ENCODE peak calls at places on chromosomes 1 and 21, in five cellular contexts. One of them, this sample, is unnamed.

GRCh38 chr21:42379425-42380215 is 13.3 kb upstream of the TFF1 start:
- DNase-seq in H1: no peak
- DNase-seq in HCT116: no peak
- DNase-seq in K562: no peak
- DNase-seq in GM12878: no peak
- DNase-seq in this sample: no peak

GRCh38 chr1:55989971-55990370 is 589.4 kb downstream of the PLPP3 start:
- DNase-seq in H1: no peak
- DNase-seq in HCT116: no peak
- DNase-seq in K562: no peak
- DNase-seq in GM12878: no peak
- DNase-seq in this sample: no peak

GRCh38 chr1:248853023-248853422 is 5.9 kb downstream of the ZNF692 start:
- DNase-seq in H1: no peak
- DNase-seq in HCT116: no peak
- DNase-seq in K562: no peak
- DNase-seq in GM12878: no peak
- DNase-seq in this sample: no peak

GRCh38 chr1:157157481-157158190 is 19.4 kb upstream of the ETV3 start:
- DNase-seq in H1: no peak
- DNase-seq in HCT116: no peak
- DNase-seq in K562: no peak
- DNase-seq in GM12878: no peak
- DNase-seq in this sample: no peak

GRCh38 chr1:223077434-223077833 is 65.6 kb downstream of the TLR5 start:
- DNase-seq in H1: no peak
- DNase-seq in HCT116: no peak
- DNase-seq in K562: peak
- DNase-seq in GM12878: no peak
- DNase-seq in this sample: no peak

GRCh38 chr1:4605158-4605557 is 49.3 kb upstream of the AJAP1 start:
- DNase-seq in H1: no peak
- DNase-seq in HCT116: no peak
- DNase-seq in K562: no peak
- DNase-seq in GM12878: no peak
- DNase-seq in this sample: no peak

GRCh38 chr1:147266381-147266780 is 23.9 kb downstream of the CHD1L start:
- DNase-seq in H1: no peak
- DNase-seq in HCT116: no peak
- DNase-seq in K562: no peak
- DNase-seq in GM12878: no peak
- DNase-seq in this sample: no peak

GRCh38 chr1:40664167-40664537 is 1.3 kb downstream of the RIMS3 start:
- DNase-seq in H1: no peak
- DNase-seq in HCT116: no peak
- DNase-seq in K562: no peak
- DNase-seq in GM12878: no peak
- DNase-seq in this sample: no peak

GRCh38 chr1:22611530-22611947 is 24.9 kb upstream of the C1QA start:
- DNase-seq in H1: peak
- DNase-seq in HCT116: no peak
- DNase-seq in K562: peak
- DNase-seq in GM12878: no peak
- DNase-seq in this sample: peak

GRCh38 chr21:44618909-44619308 is 7.0 kb downstream of the KRTAP10-8 start:
- DNase-seq in H1: no peak
- DNase-seq in HCT116: no peak
- DNase-seq in K562: no peak
- DNase-seq in GM12878: no peak
- DNase-seq in this sample: no peak

GRCh38 chr1:19370453-19371170 is 58.5 kb downstream of the SLC66A1 start:
- DNase-seq in H1: no peak
- DNase-seq in HCT116: no peak
- DNase-seq in K562: no peak
- DNase-seq in GM12878: no peak
- DNase-seq in this sample: no peak

GRCh38 chr1:184755226-184756065 is 788 bp upstream of the EDEM3 start:
- DNase-seq in H1: no peak
- DNase-seq in HCT116: no peak
- DNase-seq in K562: peak
- DNase-seq in GM12878: no peak
- DNase-seq in this sample: no peak

GRCh38 chr1:206954616-206955342 is 8.5 kb upstream of the PIGR start:
- DNase-seq in H1: no peak
- DNase-seq in HCT116: no peak
- DNase-seq in K562: no peak
- DNase-seq in GM12878: no peak
- DNase-seq in this sample: no peak

GRCh38 chr1:55724551-55725325 is 509.6 kb upstream of the USP24 start:
- DNase-seq in H1: no peak
- DNase-seq in HCT116: no peak
- DNase-seq in K562: no peak
- DNase-seq in GM12878: no peak
- DNase-seq in this sample: no peak

GRCh38 chr1:27388337-27389005 is 4.0 kb upstream of the GPR3 start:
- DNase-seq in H1: no peak
- DNase-seq in HCT116: peak
- DNase-seq in K562: peak
- DNase-seq in GM12878: no peak
- DNase-seq in this sample: peak

GRCh38 chr1:236009857-236010256 is 55.0 kb downstream of the NID1 start:
- DNase-seq in H1: no peak
- DNase-seq in HCT116: no peak
- DNase-seq in K562: no peak
- DNase-seq in GM12878: no peak
- DNase-seq in this sample: no peak

GRCh38 chr1:222093518-222093917 is 351.6 kb upstream of the DUSP10 start:
- DNase-seq in H1: no peak
- DNase-seq in HCT116: no peak
- DNase-seq in K562: no peak
- DNase-seq in GM12878: no peak
- DNase-seq in this sample: no peak

GRCh38 chr1:4171480-4172450 is 271.7 kb upstream of the C1orf174 start:
- DNase-seq in H1: no peak
- DNase-seq in HCT116: no peak
- DNase-seq in K562: no peak
- DNase-seq in GM12878: no peak
- DNase-seq in this sample: no peak

GRCh38 chr1:226814751-226815496 is 55.5 kb upstream of the PSEN2 start:
- DNase-seq in H1: no peak
- DNase-seq in HCT116: peak
- DNase-seq in K562: no peak
- DNase-seq in GM12878: no peak
- DNase-seq in this sample: no peak

GRCh38 chr1:243658596-243659105 is 191.4 kb downstream of the AKT3 start:
- DNase-seq in H1: no peak
- DNase-seq in HCT116: no peak
- DNase-seq in K562: no peak
- DNase-seq in GM12878: no peak
- DNase-seq in this sample: no peak

GRCh38 chr1:156284762-156285161 is 637 bp downstream of the TMEM79 start:
- DNase-seq in H1: no peak
- DNase-seq in HCT116: no peak
- DNase-seq in K562: no peak
- DNase-seq in GM12878: no peak
- DNase-seq in this sample: no peak

GRCh38 chr1:234916840-234917239 is 211.8 kb downstream of the TOMM20 start:
- DNase-seq in H1: no peak
- DNase-seq in HCT116: no peak
- DNase-seq in K562: no peak
- DNase-seq in GM12878: no peak
- DNase-seq in this sample: no peak

GRCh38 chr1:237975903-237976302 is 85.2 kb upstream of the ZP4 start:
- DNase-seq in H1: no peak
- DNase-seq in HCT116: no peak
- DNase-seq in K562: no peak
- DNase-seq in GM12878: no peak
- DNase-seq in this sample: no peak

GRCh38 chr1:167457936-167458584 is 60.3 kb downstream of the CD247 start:
- DNase-seq in H1: no peak
- DNase-seq in HCT116: no peak
- DNase-seq in K562: no peak
- DNase-seq in GM12878: no peak
- DNase-seq in this sample: no peak

GRCh38 chr1:34476371-34476770 is 278.5 kb upstream of the GJB5 start:
- DNase-seq in H1: no peak
- DNase-seq in HCT116: no peak
- DNase-seq in K562: no peak
- DNase-seq in GM12878: no peak
- DNase-seq in this sample: no peak

GRCh38 chr1:40479156-40479555 is 2.1 kb downstream of the ZFP69 start:
- DNase-seq in H1: no peak
- DNase-seq in HCT116: no peak
- DNase-seq in K562: no peak
- DNase-seq in GM12878: no peak
- DNase-seq in this sample: no peak

GRCh38 chr1:19762175-19762779 is 37.4 kb downstream of the TMCO4 start:
- DNase-seq in H1: no peak
- DNase-seq in HCT116: no peak
- DNase-seq in K562: peak
- DNase-seq in GM12878: no peak
- DNase-seq in this sample: peak

GRCh38 chr1:235557495-235557894 is 53.2 kb upstream of the B3GALNT2 start:
- DNase-seq in H1: no peak
- DNase-seq in HCT116: no peak
- DNase-seq in K562: peak
- DNase-seq in GM12878: no peak
- DNase-seq in this sample: no peak

GRCh38 chr1:94832446-94832845 is 12.3 kb downstream of the SLC44A3 start:
- DNase-seq in H1: no peak
- DNase-seq in HCT116: no peak
- DNase-seq in K562: no peak
- DNase-seq in GM12878: no peak
- DNase-seq in this sample: no peak

GRCh38 chr1:240800291-240800690 is 188.3 kb upstream of the GREM2 start:
- DNase-seq in H1: no peak
- DNase-seq in HCT116: no peak
- DNase-seq in K562: no peak
- DNase-seq in GM12878: no peak
- DNase-seq in this sample: no peak

GRCh38 chr1:240804475-240804874 is 192.5 kb upstream of the GREM2 start:
- DNase-seq in H1: no peak
- DNase-seq in HCT116: no peak
- DNase-seq in K562: no peak
- DNase-seq in GM12878: no peak
- DNase-seq in this sample: no peak

GRCh38 chr1:240801445-240801844 is 189.5 kb upstream of the GREM2 start:
- DNase-seq in H1: no peak
- DNase-seq in HCT116: no peak
- DNase-seq in K562: no peak
- DNase-seq in GM12878: no peak
- DNase-seq in this sample: no peak

GRCh38 chr1:240803151-240803550 is 191.2 kb upstream of the GREM2 start:
- DNase-seq in H1: no peak
- DNase-seq in HCT116: no peak
- DNase-seq in K562: no peak
- DNase-seq in GM12878: no peak
- DNase-seq in this sample: no peak

GRCh38 chr1:240802271-240802670 is 190.3 kb upstream of the GREM2 start:
- DNase-seq in H1: no peak
- DNase-seq in HCT116: no peak
- DNase-seq in K562: no peak
- DNase-seq in GM12878: no peak
- DNase-seq in this sample: no peak
- TF ChIP-seq CEBPB in H1: no peak
- TF ChIP-seq CEBPB in HCT116: no peak
- TF ChIP-seq CEBPB in K562: no peak
- TF ChIP-seq CEBPB in GM12878: no peak
- TF ChIP-seq CEBPB in this sample: no peak

GRCh38 chr1:119008483-119009299 is 20.5 kb upstream of the TBX15 start:
- DNase-seq in H1: no peak
- DNase-seq in HCT116: peak
- DNase-seq in K562: peak
- DNase-seq in GM12878: peak
- DNase-seq in this sample: peak

GRCh38 chr1:119007672-119008482 is 19.7 kb upstream of the TBX15 start:
- DNase-seq in H1: no peak
- DNase-seq in HCT116: no peak
- DNase-seq in K562: no peak
- DNase-seq in GM12878: no peak
- DNase-seq in this sample: no peak

GRCh38 chr1:119005870-119006405 is 17.8 kb upstream of the TBX15 start:
- DNase-seq in H1: no peak
- DNase-seq in HCT116: no peak
- DNase-seq in K562: no peak
- DNase-seq in GM12878: no peak
- DNase-seq in this sample: no peak

GRCh38 chr1:119006406-119007279 is 18.5 kb upstream of the TBX15 start:
- DNase-seq in H1: no peak
- DNase-seq in HCT116: no peak
- DNase-seq in K562: no peak
- DNase-seq in GM12878: no peak
- DNase-seq in this sample: no peak

GRCh38 chr1:119007343-119007671 is 19.2 kb upstream of the TBX15 start:
- DNase-seq in H1: no peak
- DNase-seq in HCT116: no peak
- DNase-seq in K562: no peak
- DNase-seq in GM12878: no peak
- DNase-seq in this sample: no peak
- TF ChIP-seq EZH2 in H1: no peak
- TF ChIP-seq EZH2 in HCT116: no peak
- TF ChIP-seq EZH2 in K562: no peak
- TF ChIP-seq EZH2 in GM12878: no peak
- TF ChIP-seq EZH2 in this sample: no peak

DNA sequence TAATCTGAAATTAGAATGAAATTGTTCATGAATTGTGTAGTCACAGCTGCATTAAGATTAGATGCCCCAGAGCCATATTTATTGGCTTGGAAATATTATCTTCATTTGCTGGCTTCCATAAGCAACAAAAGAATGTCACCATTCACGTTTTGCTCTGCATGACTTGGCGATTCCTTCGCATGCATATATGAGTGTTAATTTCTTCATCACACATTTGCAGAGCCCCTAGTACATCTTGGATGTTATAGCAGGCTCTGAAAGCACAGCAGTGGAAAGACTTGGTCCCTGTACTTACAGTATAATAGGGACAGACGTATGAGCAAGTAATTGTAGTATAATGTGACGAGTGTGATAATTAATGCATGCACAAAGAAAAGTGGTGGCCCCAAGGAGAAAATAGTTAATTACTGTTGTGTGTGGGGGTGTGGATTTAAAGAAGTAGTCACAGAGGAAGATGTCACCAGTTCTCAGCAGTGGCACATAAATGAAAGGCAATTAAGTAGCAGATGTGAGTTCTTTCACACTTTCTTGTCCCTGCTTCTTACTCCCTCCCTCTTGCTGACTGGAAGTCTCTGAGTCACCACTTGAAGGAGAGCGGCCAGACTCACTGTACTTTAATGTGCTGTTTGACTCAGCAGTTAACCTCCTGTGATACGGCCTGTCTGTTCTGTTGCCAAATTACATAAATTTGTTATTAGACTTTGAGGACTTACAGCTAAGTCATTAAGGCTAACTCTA is 21.0 kb downstream of the S100A10 start:
- DNase-seq in H1: no peak
- DNase-seq in HCT116: peak
- DNase-seq in K562: peak
- DNase-seq in GM12878: no peak
- DNase-seq in this sample: no peak
- TF ChIP-seq CEBPB in H1: no peak
- TF ChIP-seq CEBPB in HCT116: peak
- TF ChIP-seq CEBPB in K562: no peak
- TF ChIP-seq CEBPB in GM12878: no peak
- TF ChIP-seq CEBPB in this sample: no peak

GRCh38 chr21:33033094-33033951 is 7.6 kb downstream of the OLIG2 start:
- DNase-seq in H1: no peak
- DNase-seq in HCT116: no peak
- DNase-seq in K562: no peak
- DNase-seq in GM12878: no peak
- DNase-seq in this sample: no peak
- TF ChIP-seq EZH2 in H1: peak
- TF ChIP-seq EZH2 in HCT116: no peak
- TF ChIP-seq EZH2 in K562: no peak
- TF ChIP-seq EZH2 in GM12878: no peak
- TF ChIP-seq EZH2 in this sample: no peak

This sample was measured in HepG2.